ENCODE peak calls at places on chromosome 2, in five cellular contexts. H, Q, B, E and F are unnamed samples.
A peak's percentile ranks its signal among the peaks of the same experiment; 100 is the strongest.

GRCh38 chr2:18559531-18559930 is 922 bp downstream of the RDH14 start:
- DNase-seq in H (no peak), Q (peak; percentile 28), B (peak; percentile 35), E (no peak), F (no peak)

GRCh38 chr2:180730976-180731375 is 249.4 kb upstream of the UBE2E3 start:
- DNase-seq in H (no peak), Q (no peak), B (no peak), E (no peak), F (no peak)

GRCh38 chr2:95333888-95334338 is 36.8 kb downstream of the KCNIP3 start:
- DNase-seq in H (no peak), Q (peak; percentile 53), B (no peak), E (peak; percentile 37), F (no peak)

GRCh38 chr2:1748741-1749488 is 4.6 kb upstream of the PXDN start:
- DNase-seq in H (no peak), Q (no peak), B (no peak), E (no peak), F (no peak)

GRCh38 chr2:134141598-134142340 is 112.1 kb upstream of the MGAT5 start:
- DNase-seq in H (no peak), Q (no peak), B (no peak), E (no peak), F (no peak)

GRCh38 chr2:231512222-231512621 is 18.0 kb downstream of the NMUR1 start:
- DNase-seq in H (no peak), Q (no peak), B (no peak), E (no peak), F (no peak)

GRCh38 chr2:101808006-101808562 is 110.6 kb downstream of the MAP4K4 start:
- DNase-seq in H (no peak), Q (no peak), B (no peak), E (no peak), F (no peak)

GRCh38 chr2:180715044-180715443 is 265.4 kb upstream of the UBE2E3 start:
- DNase-seq in H (no peak), Q (no peak), B (no peak), E (no peak), F (no peak)

GRCh38 chr2:1658394-1659151 is 85.7 kb downstream of the PXDN start:
- DNase-seq in H (no peak), Q (peak; percentile 32), B (no peak), E (no peak), F (no peak)

GRCh38 chr2:220654322-220654721 is 917.8 kb downstream of the EPHA4 start:
- DNase-seq in H (no peak), Q (no peak), B (no peak), E (no peak), F (no peak)

GRCh38 chr2:156340818-156341481 is 8.4 kb upstream of the NR4A2 start:
- DNase-seq in H (no peak), Q (no peak), B (peak; percentile 23), E (peak; percentile 44), F (no peak)

GRCh38 chr2:89780318-89780717 is 1088.8 kb downstream of the RPIA start:
- DNase-seq in H (no peak), Q (no peak), B (no peak), E (no peak), F (no peak)
- H3K9me3 ChIP-seq in H (peaks cover 100% of the 10 kb centered on the region), Q (peaks cover 95% of the 10 kb centered on the region), B (peaks cover 77% of the 10 kb centered on the region), E (peaks cover 2% of the 10 kb centered on the region), F (peaks cover 11% of the 10 kb centered on the region)

DNA sequence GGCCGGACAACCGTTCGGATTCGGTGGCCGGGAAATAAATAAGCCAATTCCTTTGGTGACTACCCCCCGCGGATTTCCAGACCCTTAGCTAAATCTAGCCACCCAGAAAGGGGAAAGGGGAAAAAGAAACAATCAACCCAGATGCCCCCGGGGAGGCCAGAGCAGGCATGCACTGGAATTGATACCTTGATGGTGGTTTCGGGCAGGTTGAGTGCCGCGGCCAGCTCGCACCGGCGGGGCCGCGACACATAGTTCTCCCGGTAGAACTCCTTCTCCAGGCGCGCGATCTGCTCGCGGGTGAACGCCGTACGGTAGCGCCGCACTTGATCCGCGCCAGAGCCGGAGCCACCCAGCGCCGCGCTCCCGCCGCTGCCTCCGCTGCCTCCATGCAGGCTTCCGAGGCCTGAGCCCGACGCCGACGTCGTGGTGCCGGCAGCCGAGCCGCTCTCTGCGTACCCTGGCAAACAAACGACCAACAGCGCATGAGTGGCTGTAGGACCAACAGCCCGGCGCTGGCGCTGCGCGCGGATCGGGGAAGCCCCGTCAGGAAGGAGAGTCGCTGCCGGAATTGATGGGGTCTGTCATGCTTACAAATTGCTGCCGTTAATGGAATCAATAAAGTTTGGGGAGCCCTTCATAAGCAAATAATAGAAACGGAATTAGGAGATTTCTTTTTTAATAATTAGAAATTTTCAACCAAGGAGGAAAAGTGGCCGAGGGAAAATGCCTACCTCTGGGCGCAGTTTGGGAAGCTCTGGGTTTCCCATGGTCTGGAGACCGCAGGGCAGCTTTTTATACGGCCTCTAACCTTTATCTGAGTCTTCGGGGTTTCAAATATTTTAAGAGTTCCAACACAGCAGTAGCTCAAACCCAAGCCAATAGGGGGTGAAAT is 1.5 kb downstream of the EVX2 start:
- DNase-seq in H (no peak), Q (no peak), B (peak; percentile 45), E (no peak), F (no peak)
- H3K9me3 ChIP-seq in H (no peaks in the 10 kb centered on the region), Q (no peaks in the 10 kb centered on the region), B (no peaks in the 10 kb centered on the region), E (peaks cover 2% of the 10 kb centered on the region), F (peaks cover 12% of the 10 kb centered on the region)

GRCh38 chr2:35783723-35784122 is 571.9 kb upstream of the CRIM1 start:
- DNase-seq in H (peak; percentile 15), Q (no peak), B (no peak), E (no peak), F (no peak)
- H3K9me3 ChIP-seq in H (peaks cover 18% of the 10 kb centered on the region), Q (no peaks in the 10 kb centered on the region), B (no peaks in the 10 kb centered on the region), E (no peaks in the 10 kb centered on the region), F (no peaks in the 10 kb centered on the region)

GRCh38 chr2:204363513-204363912 is 181.8 kb upstream of the PARD3B start:
- DNase-seq in H (no peak), Q (no peak), B (no peak), E (no peak), F (no peak)

GRCh38 chr2:204361738-204362137 is 183.5 kb upstream of the PARD3B start:
- DNase-seq in H (no peak), Q (no peak), B (no peak), E (no peak), F (no peak)

GRCh38 chr2:204364860-204365530 is 180.3 kb upstream of the PARD3B start:
- DNase-seq in H (no peak), Q (no peak), B (no peak), E (no peak), F (no peak)

GRCh38 chr2:204360218-204361007 is 184.9 kb upstream of the PARD3B start:
- DNase-seq in H (no peak), Q (no peak), B (no peak), E (no peak), F (no peak)

DNA sequence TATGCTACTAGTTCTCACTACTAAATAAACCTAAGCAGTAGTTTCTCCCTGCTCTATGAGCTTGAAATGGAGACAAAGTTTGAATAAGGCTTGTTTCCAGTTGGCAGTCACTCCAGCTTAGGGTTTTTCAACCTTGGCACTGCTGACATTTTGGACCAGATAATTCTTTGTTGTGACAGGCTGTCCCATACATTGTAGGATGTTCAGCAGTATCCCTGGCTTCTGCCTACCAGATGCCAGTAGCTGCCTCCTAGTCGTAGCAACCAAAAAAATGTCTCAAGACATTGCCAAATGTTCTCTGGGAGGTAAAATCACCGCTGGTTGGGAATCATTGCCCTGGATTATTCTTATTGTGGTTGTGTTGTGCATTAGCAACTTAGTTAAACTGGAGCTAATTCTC is 182.7 kb upstream of the PARD3B start:
- DNase-seq in H (no peak), Q (no peak), B (no peak), E (no peak), F (no peak)
- H3K9me3 ChIP-seq in H (no peaks in the 10 kb centered on the region), Q (no peaks in the 10 kb centered on the region), B (no peaks in the 10 kb centered on the region), E (no peaks in the 10 kb centered on the region), F (no peaks in the 10 kb centered on the region)

DNA sequence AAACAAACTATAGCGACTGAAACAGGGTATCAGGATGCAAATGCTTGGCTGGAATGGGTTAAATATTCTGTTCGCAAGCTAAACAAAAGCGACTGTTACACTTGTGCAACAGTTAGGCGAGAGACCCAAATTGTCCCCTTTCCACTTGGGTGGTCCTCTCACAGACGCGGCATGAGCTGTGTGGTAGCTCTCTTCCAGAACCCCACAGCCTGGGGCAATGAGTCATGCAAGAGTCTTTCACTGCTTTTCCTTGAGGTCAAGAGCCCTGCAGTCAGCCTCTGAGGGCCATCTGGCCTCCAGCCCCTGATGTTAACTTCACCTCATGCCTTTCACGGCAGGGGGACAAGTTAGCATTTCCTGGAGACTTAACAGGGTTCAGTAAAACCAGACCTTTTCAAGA is 25.7 kb downstream of the SULT1C4 start:
- DNase-seq in H (peak; percentile 66), Q (no peak), B (no peak), E (no peak), F (no peak)
- H3K9me3 ChIP-seq in H (peaks cover 22% of the 10 kb centered on the region), Q (peaks cover 14% of the 10 kb centered on the region), B (no peaks in the 10 kb centered on the region), E (peaks cover 12% of the 10 kb centered on the region), F (peaks cover 3% of the 10 kb centered on the region)

DNA sequence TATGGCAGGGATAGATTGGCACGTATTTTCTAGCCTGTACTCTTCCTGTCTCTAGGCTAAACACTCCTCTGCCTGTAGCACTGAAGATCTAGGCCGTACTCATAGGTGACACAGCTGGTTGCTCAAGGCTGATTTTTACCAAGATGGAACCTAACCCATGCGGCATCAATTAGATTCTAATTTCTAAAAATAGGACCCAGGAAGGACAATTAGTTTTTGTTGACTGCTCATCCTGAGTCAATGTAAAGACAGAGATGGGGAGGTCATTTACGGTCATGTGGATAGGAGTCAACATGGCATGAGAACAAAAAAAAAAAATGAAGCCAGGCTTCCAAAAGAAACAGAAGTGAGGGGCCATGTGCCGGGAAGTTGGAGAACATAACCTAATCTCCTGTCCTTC is 360.7 kb upstream of the ETAA1 start:
- DNase-seq in H (no peak), Q (no peak), B (no peak), E (no peak), F (no peak)
- H3K9me3 ChIP-seq in H (no peaks in the 10 kb centered on the region), Q (no peaks in the 10 kb centered on the region), B (no peaks in the 10 kb centered on the region), E (no peaks in the 10 kb centered on the region), F (no peaks in the 10 kb centered on the region)

GRCh38 chr2:105990624-105991023 is 203.5 kb downstream of the UXS1 start:
- DNase-seq in H (no peak), Q (no peak), B (no peak), E (no peak), F (no peak)
- H3K9me3 ChIP-seq in H (peaks cover 44% of the 10 kb centered on the region), Q (peaks cover 15% of the 10 kb centered on the region), B (peaks cover 4% of the 10 kb centered on the region), E (peaks cover 7% of the 10 kb centered on the region), F (peaks cover 10% of the 10 kb centered on the region)

GRCh38 chr2:176085861-176086771 is 2.4 kb upstream of the EVX2 start:
- DNase-seq in H (no peak), Q (no peak), B (peak; percentile 78), E (no peak), F (no peak)
- H3K9me3 ChIP-seq in H (no peaks in the 10 kb centered on the region), Q (no peaks in the 10 kb centered on the region), B (no peaks in the 10 kb centered on the region), E (peaks cover 2% of the 10 kb centered on the region), F (peaks cover 6% of the 10 kb centered on the region)

DNA sequence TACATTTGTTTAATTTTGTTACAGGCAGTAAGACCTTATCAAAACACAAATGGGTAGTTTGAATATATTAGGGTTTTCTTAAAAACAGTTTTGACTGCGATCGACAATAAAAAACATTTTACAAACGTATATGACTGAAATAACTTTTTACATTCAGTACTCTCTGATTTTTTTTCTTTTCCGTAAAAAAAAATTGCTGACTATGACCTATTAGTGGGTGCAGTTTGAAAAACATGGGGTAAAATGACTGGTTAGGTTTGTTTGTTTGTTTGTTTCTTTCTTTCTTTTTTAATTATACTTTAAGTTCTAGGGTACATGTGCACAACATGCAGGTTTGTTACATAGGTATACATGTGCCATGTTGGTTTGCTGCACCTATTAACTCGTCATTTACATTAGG is 36.9 kb downstream of the EPC2 start:
- DNase-seq in H (no peak), Q (no peak), B (no peak), E (no peak), F (no peak)
- H3K9me3 ChIP-seq in H (no peaks in the 10 kb centered on the region), Q (no peaks in the 10 kb centered on the region), B (no peaks in the 10 kb centered on the region), E (no peaks in the 10 kb centered on the region), F (no peaks in the 10 kb centered on the region)